ENCODE peak calls at places on chromosomes 11 and 22, in six cellular contexts. R, S, D, M, Q and H are unnamed samples.

GRCh38 chr11:5553347-5553746 is 5.0 kb upstream of the OR52H1 start:
- DNase-seq in R (no peak), S (no peak), D (no peak), M (no peak), Q (no peak), H (peak)

GRCh38 chr11:66045177-66045639 is 3.8 kb downstream of the GAL3ST3 start:
- DNase-seq in R (peak), S (no peak), D (peak), M (peak), Q (peak), H (peak)

GRCh38 chr11:115911656-115912055 is 407.4 kb upstream of the CADM1 start:
- DNase-seq in R (no peak), S (no peak), D (no peak), M (no peak), Q (no peak), H (no peak)

GRCh38 chr11:106091480-106092123 is 14.1 kb downstream of the AASDHPPT start:
- DNase-seq in R (peak), S (peak), D (no peak), M (no peak), Q (peak), H (peak)

GRCh38 chr11:45828996-45829395 is 18.3 kb upstream of the CRY2 start:
- DNase-seq in R (no peak), S (no peak), D (no peak), M (no peak), Q (no peak), H (no peak)

GRCh38 chr22:41387341-41387740 is 5.6 kb downstream of the TEF start:
- DNase-seq in R (no peak), S (no peak), D (no peak), M (no peak), Q (no peak), H (no peak)

GRCh38 chr11:33909552-33909951 is 17.7 kb upstream of the LMO2 start:
- DNase-seq in R (no peak), S (no peak), D (no peak), M (no peak), Q (no peak), H (no peak)

GRCh38 chr11:93474122-93474521 is 69.1 kb downstream of the SMCO4 start:
- DNase-seq in R (no peak), S (no peak), D (no peak), M (no peak), Q (no peak), H (no peak)

GRCh38 chr22:28034760-28035401 is 115.8 kb upstream of the PITPNB start:
- DNase-seq in R (peak), S (no peak), D (no peak), M (no peak), Q (peak), H (no peak)

GRCh38 chr11:10792385-10793068 is 16.2 kb downstream of the EIF4G2 start:
- DNase-seq in R (peak), S (no peak), D (peak), M (peak), Q (peak), H (peak)

GRCh38 chr11:16964501-16964900 is 49.7 kb downstream of the PLEKHA7 start:
- DNase-seq in R (no peak), S (no peak), D (no peak), M (no peak), Q (no peak), H (no peak)

GRCh38 chr22:17769716-17770082 is 4.6 kb downstream of the BID start:
- DNase-seq in R (no peak), S (no peak), D (no peak), M (no peak), Q (no peak), H (no peak)

GRCh38 chr22:46613606-46613997 is 6.6 kb upstream of the GRAMD4 start:
- DNase-seq in R (no peak), S (no peak), D (peak), M (no peak), Q (peak), H (peak)

GRCh38 chr11:57904369-57904768 is 119.3 kb upstream of the OR9Q1 start:
- DNase-seq in R (no peak), S (no peak), D (no peak), M (no peak), Q (no peak), H (no peak)

GRCh38 chr11:45648931-45649330 is 16.5 kb downstream of the CHST1 start:
- DNase-seq in R (no peak), S (no peak), D (no peak), M (no peak), Q (no peak), H (no peak)